ENCODE peak calls at places on chromosomes 4 and X, in five cellular contexts. Z, U, F, L and B are unnamed samples.

GRCh38 chr4:8540072-8540471 is 40.1 kb upstream of the GPR78 start:
- DNase-seq in Z (no peak), U (no peak), F (no peak), L (peak), B (no peak)

GRCh38 chr4:99366491-99366890 is 13.9 kb upstream of the ADH1C start:
- DNase-seq in Z (no peak), U (no peak), F (no peak), L (no peak), B (no peak)

GRCh38 chrX:49947778-49948177 is 25.4 kb downstream of the CLCN5 start:
- DNase-seq in Z (no peak), U (no peak), F (no peak), L (no peak), B (no peak)

GRCh38 chrX:34629572-34629971 is 27.5 kb downstream of the TMEM47 start:
- DNase-seq in Z (no peak), U (peak), F (no peak), L (no peak), B (no peak)

GRCh38 chr4:81164623-81165416 is 50.2 kb downstream of the PRKG2 start:
- DNase-seq in Z (no peak), U (no peak), F (peak), L (no peak), B (no peak)

GRCh38 chr4:114598191-114599121 is at the start of gene UGT8:
- DNase-seq in Z (no peak), U (peak), F (peak), L (no peak), B (no peak)

GRCh38 chrX:55709735-55710134 is 7.8 kb upstream of the RRAGB start:
- DNase-seq in Z (no peak), U (no peak), F (no peak), L (no peak), B (no peak)

GRCh38 chr4:57159866-57160265 is 49.7 kb upstream of the IGFBP7 start:
- DNase-seq in Z (no peak), U (no peak), F (no peak), L (no peak), B (no peak)

GRCh38 chrX:48958635-48959094 is 1.3 kb upstream of the OTUD5 start:
- DNase-seq in Z (peak), U (peak), F (peak), L (no peak), B (no peak)

GRCh38 chr4:44869985-44870384 is 143.6 kb upstream of the GNPDA2 start:
- DNase-seq in Z (no peak), U (no peak), F (no peak), L (no peak), B (no peak)

DNA sequence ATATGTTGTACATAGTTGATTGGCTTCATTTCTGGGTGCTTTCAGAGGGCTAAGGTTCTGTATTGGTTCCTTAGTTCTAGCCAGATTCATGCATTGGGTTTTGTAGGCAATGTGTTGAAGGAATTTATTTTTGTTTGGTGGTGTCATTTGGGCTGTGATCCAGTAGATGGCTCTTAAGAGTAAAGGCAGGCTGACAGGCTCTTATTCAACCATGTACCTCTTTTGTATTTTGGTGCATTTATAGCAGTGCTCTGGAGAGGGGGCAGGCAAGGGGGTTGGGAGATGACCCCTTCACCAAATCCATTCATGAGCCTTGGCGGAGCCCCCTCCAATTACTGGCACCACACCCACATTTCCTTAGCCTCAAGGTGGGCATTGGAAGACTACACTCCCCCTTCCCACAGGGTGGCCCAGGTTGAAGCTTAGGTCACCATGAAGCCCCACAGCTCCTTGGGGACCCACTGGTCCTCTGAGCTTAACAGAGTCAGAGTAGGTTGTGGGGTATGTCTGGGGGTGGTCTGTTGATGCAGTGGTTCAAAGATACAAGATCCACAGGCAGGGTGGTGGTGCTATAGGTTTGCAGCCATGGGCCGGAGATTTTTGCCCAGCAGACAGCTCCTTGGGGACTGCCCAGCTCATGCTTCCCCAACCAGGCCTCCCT is 143.0 kb upstream of the GNPDA2 start:
- DNase-seq in Z (no peak), U (no peak), F (no peak), L (no peak), B (no peak)
- TF ChIP-seq CTCF in Z (no peak), U (no peak), F (no peak), L (no peak), B (no peak)

DNA sequence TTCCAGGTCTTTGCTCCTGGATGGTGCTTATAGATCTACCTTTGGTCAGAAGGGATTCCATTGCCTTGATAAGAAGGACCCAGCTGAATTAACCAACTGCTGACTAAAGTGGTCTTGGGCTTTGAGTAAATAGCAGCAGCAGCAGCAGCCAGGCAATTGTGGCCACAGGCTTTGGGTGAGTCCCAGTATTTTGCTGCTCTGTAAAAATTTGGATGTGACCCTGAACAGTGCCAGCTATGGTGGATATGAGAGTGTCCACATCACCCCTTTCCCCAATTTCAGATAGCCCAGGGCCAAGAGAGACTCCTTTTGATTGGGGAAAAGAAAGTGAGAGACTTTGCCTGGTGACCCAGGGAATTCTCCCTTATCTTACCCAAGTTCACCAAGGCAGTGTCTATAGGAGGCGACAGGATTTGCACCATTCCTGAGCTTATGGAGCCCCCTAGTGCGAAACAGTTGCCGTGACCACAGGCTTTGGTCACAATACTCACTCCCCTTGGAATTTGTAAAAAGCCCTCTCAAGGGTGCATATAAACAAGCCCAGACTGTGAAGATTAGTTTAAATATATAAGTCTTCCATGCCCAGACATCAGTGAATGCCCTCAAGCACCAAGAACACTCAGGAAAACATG is 518.0 kb downstream of the TMA16 start:
- DNase-seq in Z (no peak), U (no peak), F (peak), L (no peak), B (no peak)
- TF ChIP-seq CTCF in Z (no peak), U (no peak), F (peak), L (no peak), B (peak)

GRCh38 chr4:155866177-155866576 is at the start of gene ASIC5:
- DNase-seq in Z (no peak), U (no peak), F (no peak), L (no peak), B (no peak)
- TF ChIP-seq CTCF in Z (no peak), U (no peak), F (no peak), L (no peak), B (no peak)

GRCh38 chrX:40928076-40928475 is 157.2 kb upstream of the USP9X start:
- DNase-seq in Z (no peak), U (no peak), F (no peak), L (no peak), B (no peak)

GRCh38 chrX:40920351-40920750 is 164.9 kb upstream of the USP9X start:
- DNase-seq in Z (no peak), U (no peak), F (no peak), L (no peak), B (no peak)

DNA sequence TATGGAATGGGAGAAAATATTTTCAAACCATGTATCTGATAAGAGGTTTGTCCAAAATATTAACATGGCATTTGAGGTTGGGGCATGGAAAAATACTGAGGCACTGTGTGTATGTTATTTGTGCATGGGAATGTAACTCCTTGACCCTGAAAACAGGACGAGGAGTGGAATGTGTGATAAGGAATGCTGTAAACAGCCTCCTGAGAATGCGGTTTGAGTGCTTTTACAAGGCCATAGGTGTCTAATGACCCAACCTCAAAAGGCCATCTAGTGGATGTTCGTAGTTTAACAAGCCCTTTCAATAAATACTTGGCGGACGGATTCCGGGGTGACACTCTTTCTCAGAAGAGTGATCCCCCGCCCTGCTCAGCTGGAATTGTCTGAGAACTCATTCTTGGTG is 162.9 kb upstream of the USP9X start:
- DNase-seq in Z (no peak), U (peak), F (peak), L (no peak), B (no peak)
- TF ChIP-seq CTCF in Z (no peak), U (peak), F (peak), L (no peak), B (peak)

GRCh38 chrX:136266828-136267227 is 15.6 kb upstream of the MAP7D3 start:
- DNase-seq in Z (no peak), U (no peak), F (no peak), L (no peak), B (no peak)

GRCh38 chrX:136272325-136272724 is 21.1 kb upstream of the MAP7D3 start:
- DNase-seq in Z (no peak), U (no peak), F (no peak), L (no peak), B (no peak)

GRCh38 chrX:136269921-136270320 is 18.7 kb upstream of the MAP7D3 start:
- DNase-seq in Z (no peak), U (no peak), F (no peak), L (no peak), B (no peak)

GRCh38 chrX:136271300-136271699 is 20.1 kb upstream of the MAP7D3 start:
- DNase-seq in Z (no peak), U (no peak), F (no peak), L (no peak), B (no peak)

GRCh38 chrX:136268051-136269048 is 17.1 kb upstream of the MAP7D3 start:
- DNase-seq in Z (peak), U (peak), F (peak), L (peak), B (no peak)
- TF ChIP-seq CTCF in Z (peak), U (peak), F (peak), L (peak), B (peak)

DNA sequence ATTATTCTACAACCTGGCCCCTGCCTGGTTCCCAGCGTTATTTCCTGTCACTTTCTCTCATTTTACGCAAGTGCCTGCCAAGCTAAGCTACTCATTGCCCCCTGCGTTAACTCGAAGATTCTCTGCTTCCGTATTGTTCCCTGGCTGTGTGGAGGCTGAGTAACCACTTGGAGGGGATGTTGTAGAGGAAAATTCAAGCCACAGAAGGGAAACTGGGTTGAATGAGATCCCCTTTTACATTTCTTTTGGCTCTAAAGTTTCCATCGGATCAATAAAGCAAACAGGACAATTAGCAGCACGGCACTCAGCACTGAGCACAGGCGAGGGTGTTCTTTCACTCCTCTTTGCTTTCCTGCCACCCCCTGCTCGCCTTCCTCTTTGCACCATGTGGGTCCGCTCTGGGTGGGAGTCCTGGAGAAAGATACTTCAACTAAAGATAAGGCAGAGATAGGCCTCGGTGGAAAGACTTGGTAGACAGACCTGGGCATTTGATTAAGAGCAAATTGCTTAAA is 4.2 kb upstream of the TMSB4X start:
- DNase-seq in Z (no peak), U (peak), F (peak), L (peak), B (no peak)
- TF ChIP-seq CTCF in Z (peak), U (peak), F (peak), L (peak), B (peak)

GRCh38 chrX:66408507-66408906 is 230.4 kb downstream of the EDA2R start:
- DNase-seq in Z (no peak), U (no peak), F (no peak), L (no peak), B (no peak)
- TF ChIP-seq CTCF in Z (no peak), U (no peak), F (no peak), L (no peak), B (no peak)

DNA sequence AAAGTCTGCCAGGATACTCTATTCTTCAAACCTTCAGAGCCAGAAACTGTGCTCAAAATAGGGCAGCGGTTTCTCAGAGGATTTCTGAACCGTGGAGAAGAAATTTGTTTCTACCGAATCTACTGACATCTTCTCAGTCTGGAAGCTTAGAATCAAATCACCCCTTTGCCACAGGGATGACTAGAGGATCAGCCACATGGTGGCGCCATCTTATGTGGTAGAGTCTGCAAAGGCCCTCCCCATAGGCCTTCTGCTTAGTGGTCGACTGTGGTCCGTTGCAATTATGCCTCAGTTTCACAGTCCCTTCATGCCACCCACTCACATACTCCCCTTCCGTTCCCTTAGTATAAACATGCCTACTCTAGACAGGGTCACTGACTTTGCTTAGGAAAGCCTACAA is 680.7 kb upstream of the SPANXN1 start:
- DNase-seq in Z (no peak), U (no peak), F (no peak), L (no peak), B (no peak)
- TF ChIP-seq CTCF in Z (no peak), U (no peak), F (no peak), L (no peak), B (no peak)